ENCODE peak calls at places on chromosomes 11 and 22, in five cellular contexts. D, I, V, L and F are unnamed samples.

GRCh38 chr22:25366876-25367466 is 147.5 kb downstream of the CRYBB2 start:
- DNase-seq in V (no peak), D (no peak), L (no peak), I (no peak), F (no peak)

GRCh38 chr22:50498322-50498861 is 9.1 kb downstream of the LMF2 start:
- DNase-seq in V (no peak), I (no peak), D (peak), L (peak), F (peak)

GRCh38 chr22:40324468-40325305 is 21.6 kb upstream of the ADSL start:
- DNase-seq in D (no peak), V (no peak), I (no peak), L (no peak), F (no peak)

GRCh38 chr11:38173671-38174070 is 1575.6 kb upstream of the RAG2 start:
- DNase-seq in V (no peak), D (no peak), I (no peak), L (no peak), F (no peak)

GRCh38 chr22:32534252-32535215 is 59.9 kb downstream of the FBXO7 start:
- DNase-seq in I (no peak), D (no peak), V (no peak), L (peak), F (no peak)

GRCh38 chr11:3155216-3155615 is 9.9 kb downstream of the OSBPL5 start:
- DNase-seq in I (peak), V (no peak), L (no peak), D (no peak), F (no peak)

GRCh38 chr22:37999640-38000272 is 15.4 kb upstream of the SOX10 start:
- DNase-seq in V (no peak), D (no peak), L (peak), I (no peak), F (peak)

GRCh38 chr11:68821670-68822069 is 20.0 kb downstream of the CPT1A start:
- DNase-seq in D (no peak), I (no peak), V (no peak), L (no peak), F (no peak)

GRCh38 chr11:115657586-115657985 is 153.4 kb upstream of the CADM1 start:
- DNase-seq in I (no peak), V (no peak), L (no peak), D (no peak), F (no peak)

GRCh38 chr11:28342704-28343103 is 234.5 kb downstream of the METTL15 start:
- DNase-seq in I (no peak), V (no peak), D (no peak), L (no peak), F (no peak)

GRCh38 chr11:72814139-72814830 is at the start of gene ATG16L2:
- DNase-seq in D (peak), V (peak), I (peak), L (peak), F (peak)

GRCh38 chr11:36333468-36333867 is 37.4 kb downstream of the PRR5L start:
- DNase-seq in D (no peak), V (no peak), I (no peak), L (no peak), F (no peak)

GRCh38 chr11:69953356-69953755 is 124.8 kb upstream of the ANO1 start:
- DNase-seq in D (no peak), I (no peak), V (no peak), L (no peak), F (no peak)

GRCh38 chr11:28836285-28837081 is 728.3 kb downstream of the METTL15 start:
- DNase-seq in D (no peak), L (no peak), V (no peak), I (no peak), F (peak)

GRCh38 chr22:39808087-39808486 is 85.5 kb downstream of the ENTHD1 start:
- DNase-seq in V (no peak), I (no peak), L (no peak), D (no peak), F (no peak)

GRCh38 chr11:36487619-36488018 is 22.5 kb downstream of the TRAF6 start:
- DNase-seq in V (no peak), I (no peak), L (no peak), D (no peak), F (no peak)

GRCh38 chr11:22554221-22554620 is 71.4 kb downstream of the FANCF start:
- DNase-seq in V (no peak), D (no peak), I (no peak), L (no peak), F (no peak)

GRCh38 chr22:50684986-50685385 is 12.4 kb downstream of the SHANK3 start:
- DNase-seq in D (no peak), I (no peak), L (no peak), V (no peak), F (no peak)

GRCh38 chr11:57131080-57131790 is 50.5 kb upstream of the LRRC55 start:
- DNase-seq in L (peak), V (no peak), D (no peak), I (no peak), F (no peak)

GRCh38 chr11:122248939-122249338 is 132.9 kb upstream of the BLID start:
- DNase-seq in D (no peak), I (no peak), V (no peak), L (no peak), F (no peak)

GRCh38 chr11:115928811-115929210 is 424.6 kb upstream of the CADM1 start:
- DNase-seq in I (no peak), L (no peak), D (no peak), V (no peak), F (no peak)

GRCh38 chr11:120775986-120776682 is 247.8 kb upstream of the TBCEL start:
- DNase-seq in V (no peak), I (no peak), L (no peak), D (no peak), F (no peak)

GRCh38 chr11:134120921-134121526 is 52.2 kb downstream of the JAM3 start:
- DNase-seq in L (no peak), D (no peak), I (peak), V (peak), F (no peak)

GRCh38 chr11:17556999-17557398 is 9.9 kb downstream of the OTOG start:
- DNase-seq in D (no peak), I (peak), L (no peak), V (no peak), F (no peak)

GRCh38 chr11:46026616-46027293 is 94.5 kb downstream of the PHF21A start:
- DNase-seq in I (no peak), V (peak), D (no peak), L (no peak), F (no peak)

GRCh38 chr11:116725434-116726221 is 47.2 kb downstream of the BUD13 start:
- DNase-seq in I (no peak), V (peak), D (no peak), L (peak), F (no peak)

GRCh38 chr22:20025401-20026203 is 4.7 kb downstream of the TANGO2 start:
- DNase-seq in D (no peak), L (no peak), I (peak), V (no peak), F (no peak)

GRCh38 chr22:27258773-27259172 is 542.8 kb downstream of the MN1 start:
- DNase-seq in I (no peak), V (no peak), D (no peak), L (no peak), F (no peak)

GRCh38 chr11:67022341-67022933 is 497 bp upstream of the SYT12 start:
- DNase-seq in L (peak), V (peak), I (peak), D (peak), F (peak)